ENCODE peak calls at places on chromosomes 11 and 22, in five cellular contexts. S is stomach; D is CD8-positive, alpha-beta T cell; U is pancreas; Z is mucosa of descending colon. X is an unnamed sample. For H3K4me1, the result is how much of the 10 kb centered on the place peaks cover.

GRCh38 chr11:95143106-95143681 is 53.5 kb downstream of the ENDOD1 start:
- DNase-seq in S (no peak), D (no peak), U (no peak), Z (no peak), X (no peak)

GRCh38 chr11:21810650-21811049 is 382.2 kb upstream of the ANO5 start:
- DNase-seq in S (no peak), D (no peak), U (no peak), Z (no peak), X (no peak)

GRCh38 chr11:113957016-113957415 is 17.9 kb upstream of the HTR3A start:
- DNase-seq in S (no peak), D (no peak), U (no peak), Z (no peak), X (no peak)

GRCh38 chr22:30801695-30802094 is 107.0 kb downstream of the OSBP2 start:
- DNase-seq in S (no peak), D (no peak), U (no peak), Z (no peak), X (no peak)

GRCh38 chr11:75472081-75472732 is 39.2 kb upstream of the KLHL35 start:
- DNase-seq in S (no peak), D (no peak), U (peak), Z (no peak), X (no peak)

GRCh38 chr22:21051836-21052400 is 6.2 kb downstream of the LRRC74B start:
- DNase-seq in S (no peak), D (no peak), U (no peak), Z (no peak), X (no peak)

GRCh38 chr11:77457340-77457739 is 16.6 kb downstream of the PAK1 start:
- DNase-seq in S (no peak), D (no peak), U (no peak), Z (no peak), X (no peak)

GRCh38 chr11:69440876-69441275 is 40.6 kb upstream of the LINC01488 start:
- DNase-seq in S (no peak), D (no peak), U (no peak), Z (no peak), X (no peak)

GRCh38 chr11:2576116-2576515 is 123.7 kb downstream of the KCNQ1OT1 start:
- DNase-seq in S (no peak), D (no peak), U (peak), Z (peak), X (no peak)

GRCh38 chr11:78208257-78209165 is 19.8 kb downstream of the USP35 start:
- DNase-seq in S (no peak), D (no peak), U (no peak), Z (no peak), X (peak)

GRCh38 chr22:49099496-49100124 is 728.1 kb downstream of the BRD1 start:
- DNase-seq in S (no peak), D (no peak), U (no peak), Z (no peak), X (no peak)

GRCh38 chr22:41563051-41563711 is 2.4 kb downstream of the CSDC2 start:
- DNase-seq in S (no peak), D (no peak), U (no peak), Z (peak), X (no peak)

GRCh38 chr11:103959279-103959930 is 77.0 kb upstream of the DDI1 start:
- DNase-seq in S (no peak), D (no peak), U (no peak), Z (no peak), X (no peak)

GRCh38 chr11:47950396-47950795 is 30.0 kb upstream of the PTPRJ start:
- DNase-seq in S (no peak), D (peak), U (no peak), Z (no peak), X (no peak)

GRCh38 chr11:43497144-43497543 is 138.4 kb downstream of the TTC17 start:
- DNase-seq in S (no peak), D (no peak), U (no peak), Z (no peak), X (no peak)

GRCh38 chr11:86688398-86689179 is 16.2 kb upstream of the ME3 start:
- DNase-seq in S (no peak), D (no peak), U (no peak), Z (no peak), X (no peak)

GRCh38 chr11:34667810-34668582 is 47.1 kb downstream of the EHF start:
- DNase-seq in S (no peak), D (no peak), U (no peak), Z (no peak), X (no peak)

GRCh38 chr11:35511666-35512065 is 13.8 kb downstream of the PAMR1 start:
- DNase-seq in S (no peak), D (no peak), U (no peak), Z (no peak), X (no peak)

GRCh38 chr22:48545976-48546375 is 1281.7 kb downstream of the BRD1 start:
- DNase-seq in S (no peak), D (no peak), U (no peak), Z (no peak), X (no peak)

GRCh38 chr22:39205344-39206021 is 39.3 kb downstream of the PDGFB start:
- DNase-seq in S (no peak), D (peak), U (no peak), Z (no peak), X (no peak)

GRCh38 chr11:17473071-17473744 is 3.4 kb downstream of the ABCC8 start:
- DNase-seq in S (no peak), D (no peak), U (no peak), Z (no peak), X (no peak)

GRCh38 chr11:77505956-77506355 is 32.1 kb upstream of the PAK1 start:
- DNase-seq in S (no peak), D (no peak), U (no peak), Z (no peak), X (no peak)

GRCh38 chr22:39996732-39997131 is 2.0 kb downstream of the FAM83F start:
- DNase-seq in S (no peak), D (no peak), U (no peak), Z (no peak), X (no peak)

GRCh38 chr11:130480166-130480565 is 31.7 kb downstream of the ADAMTS15 start:
- DNase-seq in S (no peak), D (no peak), U (no peak), Z (no peak), X (no peak)

GRCh38 chr11:6405039-6405667 is 13.7 kb downstream of the APBB1 start:
- DNase-seq in S (peak), D (peak), U (no peak), Z (no peak), X (no peak)

GRCh38 chr11:79400206-79400605 is 40.6 kb downstream of the TENM4 start:
- DNase-seq in S (no peak), D (no peak), U (no peak), Z (no peak), X (no peak)

GRCh38 chr11:70303070-70303469 is 32.6 kb downstream of the PPFIA1 start:
- DNase-seq in S (no peak), D (no peak), U (no peak), Z (no peak), X (no peak)

GRCh38 chr22:49811014-49811791 is 16.5 kb downstream of the BRD1 start:
- DNase-seq in S (no peak), D (no peak), U (no peak), Z (no peak), X (no peak)

GRCh38 chr11:13859986-13860385 is 102.5 kb upstream of the SPON1 start:
- DNase-seq in S (no peak), D (peak), U (no peak), Z (no peak), X (no peak)

GRCh38 chr11:1948389-1948788 is 1.3 kb downstream of the MRPL23 start:
- DNase-seq in S (no peak), D (peak), U (no peak), Z (peak), X (peak)

GRCh38 chr11:30257058-30257457 is 26.2 kb downstream of the FSHB start:
- DNase-seq in S (no peak), D (no peak), U (no peak), Z (no peak), X (no peak)

GRCh38 chr11:62324738-62325556 is 12.3 kb upstream of the ASRGL1 start:
- DNase-seq in S (no peak), D (peak), U (peak), Z (peak), X (peak)

GRCh38 chr11:11608783-11609232 is 13.0 kb downstream of the GALNT18 start:
- DNase-seq in S (no peak), D (no peak), U (no peak), Z (no peak), X (no peak)

GRCh38 chr11:118281284-118281683 is 17.2 kb upstream of the MPZL2 start:
- DNase-seq in S (no peak), D (no peak), U (no peak), Z (no peak), X (no peak)

GRCh38 chr11:130476200-130476921 is 27.9 kb downstream of the ADAMTS15 start:
- DNase-seq in S (no peak), D (no peak), U (no peak), Z (no peak), X (peak)

GRCh38 chr11:19160839-19161238 is 40.9 kb downstream of the CSRP3 start:
- DNase-seq in S (no peak), D (no peak), U (no peak), Z (no peak), X (no peak)

GRCh38 chr11:19161651-19162050 is 40.1 kb downstream of the CSRP3 start:
- DNase-seq in S (no peak), D (no peak), U (no peak), Z (no peak), X (no peak)

GRCh38 chr11:19156892-19157291 is 39.9 kb downstream of the ZDHHC13 start:
- DNase-seq in S (no peak), D (no peak), U (no peak), Z (no peak), X (no peak)
- TF ChIP-seq CTCF in S (no peak), D (no peak), U (no peak), Z (no peak), X (no peak)

GRCh38 chr22:17562906-17563870 is at the start of gene SLC25A18:
- DNase-seq in S (no peak), D (no peak), U (no peak), Z (no peak), X (peak)
- H3K4me3 ChIP-seq in S (no peak), D (no peak), U (no peak), Z (no peak), X (peak)

GRCh38 chr22:36384766-36385400 is 2.9 kb downstream of the MYH9 start:
- DNase-seq in S (no peak), D (peak), U (no peak), Z (no peak), X (no peak)
- H3K4me1 ChIP-seq in S (half or more), D (half or more), U (under half), Z (under half), X (half or more)

GRCh38 chr11:127157225-127157624 is 156.7 kb upstream of the KIRREL3 start:
- DNase-seq in S (no peak), D (no peak), U (no peak), Z (no peak), X (no peak)
- TF ChIP-seq CTCF in S (no peak), D (no peak), U (no peak), Z (no peak), X (no peak)

GRCh38 chr11:112291191-112291590 is 30.5 kb upstream of the PLET1 start:
- DNase-seq in S (no peak), D (no peak), U (no peak), Z (no peak), X (no peak)
- H3K4me3 ChIP-seq in S (peak), D (no peak), U (no peak), Z (no peak), X (peak)

DNA sequence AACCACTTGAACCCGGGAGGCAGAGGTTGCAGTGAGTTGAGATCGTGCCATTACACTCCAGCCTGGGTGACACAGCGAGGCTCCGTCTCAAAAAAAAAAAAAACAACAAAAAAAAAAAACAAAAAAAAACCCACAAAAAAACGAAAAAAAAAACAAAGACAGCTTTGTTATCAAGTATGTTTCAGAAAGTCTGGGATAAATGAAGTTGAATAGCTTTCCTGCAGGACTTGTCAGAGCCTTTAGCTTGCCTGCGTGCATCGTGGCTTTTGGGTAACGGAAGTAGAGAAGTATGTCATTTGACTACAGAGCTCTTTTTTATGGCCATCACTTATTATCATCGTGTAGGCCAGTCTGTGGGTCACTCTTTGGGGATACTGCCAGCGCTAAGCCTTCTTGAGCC is 14.6 kb downstream of the TRIOBP start:
- DNase-seq in S (no peak), D (no peak), U (no peak), Z (no peak), X (no peak)
- H3K4me1 ChIP-seq in S (under half), D (under half), U (under half), Z (under half), X (under half)

GRCh38 chr11:23455291-23455864 is 595.1 kb upstream of the CCDC179 start:
- DNase-seq in S (no peak), D (no peak), U (no peak), Z (no peak), X (no peak)
- TF ChIP-seq CTCF in S (no peak), D (no peak), U (no peak), Z (no peak), X (no peak)

GRCh38 chr22:43399338-43399979 is 12.4 kb upstream of the MPPED1 start:
- DNase-seq in S (no peak), D (no peak), U (no peak), Z (peak), X (no peak)

GRCh38 chr22:43398910-43399309 is 12.9 kb upstream of the MPPED1 start:
- DNase-seq in S (no peak), D (no peak), U (no peak), Z (peak), X (no peak)

GRCh38 chr22:43401233-43401632 is 10.6 kb upstream of the MPPED1 start:
- DNase-seq in S (no peak), D (no peak), U (no peak), Z (peak), X (no peak)

GRCh38 chr22:43400449-43400848 is 11.4 kb upstream of the MPPED1 start:
- DNase-seq in S (no peak), D (no peak), U (no peak), Z (peak), X (peak)

GRCh38 chr22:43399980-43400358 is 11.8 kb upstream of the MPPED1 start:
- DNase-seq in S (no peak), D (no peak), U (no peak), Z (no peak), X (no peak)
- H3K4me3 ChIP-seq in S (no peak), D (no peak), U (no peak), Z (no peak), X (no peak)

X was measured in left ventricle myocardium inferior.